ENCODE peak calls at places on chromosomes 11 and 22, in five cellular contexts. Z is brain pericyte, T is endothelial cell, O is nucleus accumbens, P is H7. U is an unnamed sample.

GRCh38 chr11:122342089-122342749 is 226.2 kb upstream of the BLID start:
- DNase-seq in P (no peak), O (no peak), Z (no peak), T (no peak), U (no peak)

GRCh38 chr22:36955691-36956090 is 42.3 kb downstream of the CSF2RB start:
- DNase-seq in O (no peak), P (no peak), Z (no peak), T (no peak), U (no peak)

GRCh38 chr22:20945578-20945934 is 21.5 kb upstream of the AIFM3 start:
- DNase-seq in T (no peak), Z (no peak), O (no peak), P (no peak), U (no peak)

GRCh38 chr22:42697542-42698013 is 23.1 kb downstream of the A4GALT start:
- DNase-seq in O (no peak), Z (peak), T (no peak), P (peak), U (peak)

GRCh38 chr22:44550666-44551491 is 52.8 kb upstream of the RTL6 start:
- DNase-seq in Z (peak), P (no peak), O (no peak), T (peak), U (no peak)

GRCh38 chr11:17511571-17511970 is 32.6 kb downstream of the USH1C start:
- DNase-seq in P (no peak), T (no peak), O (no peak), Z (no peak), U (no peak)

GRCh38 chr11:134252539-134253188 is 488 bp downstream of the THYN1 start:
- DNase-seq in T (peak), Z (no peak), P (peak), O (peak), U (no peak)

GRCh38 chr11:86625544-86625943 is 46.9 kb downstream of the ME3 start:
- DNase-seq in T (no peak), P (no peak), O (no peak), Z (no peak), U (no peak)

GRCh38 chr11:3345736-3346135 is 33.2 kb downstream of the ZNF195 start:
- DNase-seq in P (no peak), T (no peak), Z (no peak), O (no peak), U (peak)

GRCh38 chr11:133919330-133920108 is 37.2 kb downstream of the IGSF9B start:
- DNase-seq in Z (no peak), P (peak), T (no peak), O (no peak), U (no peak)

GRCh38 chr11:102064316-102064715 is 17.1 kb downstream of the CFAP300 start:
- DNase-seq in T (no peak), O (no peak), Z (no peak), P (no peak), U (no peak)

GRCh38 chr11:62088331-62088933 is 35.4 kb upstream of the INCENP start:
- DNase-seq in O (no peak), Z (no peak), P (no peak), T (no peak), U (peak)

GRCh38 chr11:35675901-35676610 is 13.5 kb downstream of the TRIM44 start:
- DNase-seq in P (no peak), Z (peak), T (no peak), O (no peak), U (no peak)

GRCh38 chr11:794766-795637 is 3.1 kb downstream of the SLC25A22 start:
- DNase-seq in O (no peak), Z (no peak), T (no peak), P (no peak), U (no peak)

GRCh38 chr22:37749831-37750595 is 53.2 kb downstream of the TRIOBP start:
- DNase-seq in T (no peak), P (no peak), O (no peak), Z (no peak), U (peak)

GRCh38 chr22:36362819-36363377 is 24.9 kb downstream of the MYH9 start:
- DNase-seq in P (no peak), T (no peak), Z (no peak), O (no peak), U (no peak)

GRCh38 chr11:46711288-46711687 is 7.7 kb upstream of the F2 start:
- DNase-seq in O (no peak), Z (no peak), P (no peak), T (no peak), U (no peak)

GRCh38 chr11:33598426-33599069 is 102.1 kb downstream of the C11orf91 start:
- DNase-seq in O (no peak), P (peak), T (no peak), Z (no peak), U (peak)

GRCh38 chr22:21641417-21641794 is 696 bp upstream of the SDF2L1 start:
- DNase-seq in O (peak), Z (no peak), P (peak), T (peak), U (peak)

GRCh38 chr11:24064309-24064903 is 432.4 kb upstream of the LUZP2 start:
- DNase-seq in T (no peak), P (no peak), Z (peak), O (no peak), U (peak)

GRCh38 chr11:102794382-102794781 is 3.6 kb downstream of the MMP1 start:
- DNase-seq in P (peak), T (peak), Z (no peak), O (no peak), U (peak)

GRCh38 chr22:38120359-38121110 is 10.1 kb upstream of the BAIAP2L2 start:
- DNase-seq in Z (no peak), O (no peak), P (peak), T (no peak), U (no peak)

GRCh38 chr11:120832609-120833221 is 191.2 kb upstream of the TBCEL start:
- DNase-seq in Z (no peak), O (peak), P (peak), T (no peak), U (no peak)

GRCh38 chr11:26622201-26622600 is 50.1 kb upstream of the MUC15 start:
- DNase-seq in O (no peak), P (no peak), Z (no peak), T (no peak), U (no peak)

GRCh38 chr11:38503876-38504275 is 1905.8 kb upstream of the RAG2 start:
- DNase-seq in Z (no peak), O (no peak), P (no peak), T (no peak), U (no peak)

GRCh38 chr11:1693327-1694063 is 3.5 kb upstream of the KRTAP5-6 start:
- DNase-seq in O (peak), P (peak), Z (peak), T (peak), U (peak)

GRCh38 chr11:87583931-87584330 is 546.2 kb downstream of the TMEM135 start:
- DNase-seq in O (no peak), Z (no peak), P (no peak), T (no peak), U (no peak)

GRCh38 chr11:2908130-2908529 is 21.1 kb downstream of the PHLDA2 start:
- DNase-seq in O (no peak), P (peak), Z (no peak), T (no peak), U (no peak)

GRCh38 chr11:2302280-2302843 is 549 bp downstream of the TSPAN32 start:
- DNase-seq in Z (no peak), O (no peak), T (no peak), P (peak), U (no peak)

GRCh38 chr22:36595968-36596367 is 67.0 kb upstream of the EIF3D start:
- DNase-seq in T (no peak), O (no peak), Z (no peak), P (no peak), U (no peak)

GRCh38 chr22:38696606-38697005 is 4.1 kb downstream of the JOSD1 start:
- DNase-seq in O (no peak), Z (no peak), T (no peak), P (no peak), U (peak)

GRCh38 chr22:24495365-24495675 is 188 bp downstream of the UPB1 start:
- DNase-seq in Z (no peak), T (no peak), O (no peak), P (no peak), U (no peak)

GRCh38 chr11:86955111-86955673 is at the start of gene FZD4:
- DNase-seq in T (peak), Z (no peak), O (peak), P (peak), U (peak)

GRCh38 chr11:95378106-95378505 is 147.1 kb upstream of the SESN3 start:
- DNase-seq in O (no peak), T (no peak), P (peak), Z (no peak), U (no peak)

GRCh38 chr22:18987765-18988164 is 51.7 kb upstream of the PRODH start:
- DNase-seq in T (peak), Z (no peak), O (no peak), P (peak), U (peak)

GRCh38 chr11:96052921-96053631 is 129.2 kb upstream of the MTMR2 start:
- DNase-seq in Z (no peak), O (no peak), T (no peak), P (no peak), U (no peak)

GRCh38 chr11:124202951-124203350 is 19.8 kb downstream of the OR10D3 start:
- DNase-seq in T (no peak), Z (no peak), P (no peak), O (no peak), U (no peak)

GRCh38 chr22:50276143-50276542 is 6.0 kb upstream of the MAPK11 start:
- DNase-seq in T (peak), Z (no peak), P (peak), O (peak), U (peak)

U was measured in mesendoderm.